ENCODE peak calls at places on chromosome 9, in four cellular contexts. U is HL-60, K is K562, I is GM12878. G is an unnamed sample.

GRCh38 chr9:109493648-109494047 is 4.5 kb downstream of the PTPN3 start:
- DNase-seq in U (no peak), K (no peak), I (no peak), G (no peak)

GRCh38 chr9:13020141-13020540 is 245.3 kb downstream of the LURAP1L start:
- DNase-seq in U (no peak), K (no peak), I (no peak), G (no peak)

GRCh38 chr9:84293001-84293798 is 47.4 kb downstream of the SLC28A3 start:
- DNase-seq in U (peak), K (no peak), I (peak), G (no peak)

GRCh38 chr9:76818271-76818670 is 54.0 kb downstream of the PCA3 start:
- DNase-seq in U (no peak), K (peak), I (no peak), G (no peak)

GRCh38 chr9:98877211-98877730 is 66.4 kb upstream of the COL15A1 start:
- DNase-seq in U (no peak), K (no peak), I (no peak), G (no peak)

GRCh38 chr9:93675336-93676150 is 99.2 kb downstream of the PHF2 start:
- DNase-seq in U (no peak), K (no peak), I (no peak), G (no peak)

GRCh38 chr9:133991211-133991921 is 758 bp downstream of the VAV2 start:
- DNase-seq in U (peak), K (no peak), I (no peak), G (no peak)

GRCh38 chr9:115633099-115633498 is 515.1 kb upstream of the TNC start:
- DNase-seq in U (no peak), K (no peak), I (no peak), G (no peak)

GRCh38 chr9:112858625-112859147 is 32.0 kb downstream of the SLC46A2 start:
- DNase-seq in U (peak), K (no peak), I (peak), G (peak)

GRCh38 chr9:71936066-71936465 is 24.6 kb downstream of the C9orf85 start:
- DNase-seq in U (no peak), K (no peak), I (no peak), G (no peak)

GRCh38 chr9:69555802-69556201 is 116.4 kb downstream of the APBA1 start:
- DNase-seq in U (no peak), K (no peak), I (no peak), G (no peak)

GRCh38 chr9:4272141-4272540 is 27.7 kb downstream of the GLIS3 start:
- DNase-seq in U (no peak), K (no peak), I (no peak), G (no peak)

GRCh38 chr9:110105107-110105506 is 102.9 kb downstream of the C9orf152 start:
- DNase-seq in U (no peak), K (no peak), I (no peak), G (no peak)

GRCh38 chr9:133403766-133404439 is 13.9 kb downstream of the REXO4 start:
- DNase-seq in U (no peak), K (peak), I (no peak), G (peak)

GRCh38 chr9:135309763-135310125 is 169.8 kb upstream of the PPP1R26 start:
- DNase-seq in U (no peak), K (no peak), I (no peak), G (no peak)

GRCh38 chr9:105973811-105974407 is 279.6 kb downstream of the TMEM38B start:
- DNase-seq in U (no peak), K (no peak), I (no peak), G (no peak)

GRCh38 chr9:108865037-108865436 is 3.0 kb downstream of the ACTL7A start:
- DNase-seq in U (no peak), K (no peak), I (no peak), G (no peak)

GRCh38 chr9:131418143-131419028 is 24.5 kb downstream of the PRRC2B start:
- DNase-seq in U (no peak), K (no peak), I (no peak), G (no peak)

GRCh38 chr9:93305497-93306020 is 121.6 kb downstream of the WNK2 start:
- DNase-seq in U (no peak), K (no peak), I (no peak), G (no peak)

GRCh38 chr9:118316831-118317230 is 612.6 kb downstream of the TLR4 start:
- DNase-seq in U (no peak), K (no peak), I (no peak), G (no peak)

GRCh38 chr9:16870606-16871357 is at the start of gene BNC2:
- DNase-seq in U (no peak), K (no peak), I (no peak), G (peak)

DNA sequence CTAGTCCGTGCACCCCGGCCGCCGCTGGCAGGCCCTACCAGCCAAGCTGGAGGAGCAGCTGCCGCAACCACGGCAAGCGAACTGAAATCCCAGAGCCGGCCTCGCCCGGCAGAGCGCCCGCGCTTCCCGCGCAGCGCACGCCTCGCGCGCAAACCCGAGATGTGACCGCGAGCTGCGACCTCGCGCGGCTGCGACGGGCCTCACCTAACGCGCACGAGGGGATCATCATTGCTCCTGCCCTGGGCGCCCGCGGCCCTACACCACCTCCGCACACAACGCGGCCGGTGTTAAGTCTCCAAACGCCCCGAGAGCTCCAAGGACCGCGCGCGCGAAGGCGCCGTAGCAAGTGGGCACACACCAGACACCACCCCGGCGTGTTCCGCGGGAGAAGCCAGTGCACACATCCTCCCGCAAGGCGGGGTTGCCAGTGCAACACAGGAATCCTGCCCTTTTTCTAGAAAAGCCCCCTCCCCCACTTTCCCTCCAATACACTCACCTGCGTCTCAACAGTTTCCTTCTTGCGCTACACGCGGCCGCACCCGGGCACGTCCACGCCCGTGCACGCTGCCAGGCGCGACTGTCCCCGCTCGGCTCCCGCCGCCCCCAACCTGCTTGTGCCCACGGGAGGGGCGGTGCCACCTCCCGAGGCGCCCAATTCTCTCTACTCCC is 5.2 kb downstream of the ELAVL2 start:
- DNase-seq in U (no peak), K (no peak), I (no peak), G (no peak)
- TF ChIP-seq POLR2AphosphoS5 in U (no peak), K (no peak), I (no peak), G (no peak)

GRCh38 chr9:100674419-100675122 is 96.7 kb downstream of the CAVIN4 start:
- DNase-seq in U (peak), K (no peak), I (no peak), G (no peak)
- TF ChIP-seq SPI1 in U (no peak), K (no peak), I (no peak), G (no peak)

DNA sequence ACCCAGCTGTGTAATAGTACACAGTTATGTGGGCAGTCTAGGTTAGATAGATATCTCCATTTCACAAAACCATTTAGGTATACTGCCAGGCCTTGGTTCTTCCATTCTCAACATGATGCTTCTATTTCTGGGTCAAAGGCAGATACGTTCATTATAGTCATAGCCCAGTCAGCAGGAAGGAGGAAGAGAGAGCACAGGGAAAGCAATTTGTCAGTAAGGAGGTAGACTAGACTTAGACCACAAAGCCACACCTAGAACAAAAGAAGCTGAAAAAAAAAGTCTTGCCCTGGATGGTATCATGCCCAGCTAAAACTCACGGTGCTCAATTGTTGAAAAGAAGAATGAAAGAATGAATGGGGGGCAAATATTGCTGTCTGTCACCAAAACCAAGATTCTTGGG is 7.6 kb downstream of the INVS start:
- DNase-seq in U (no peak), K (no peak), I (no peak), G (no peak)
- TF ChIP-seq POLR2AphosphoS5 in U (no peak), K (no peak), I (no peak), G (no peak)

DNA sequence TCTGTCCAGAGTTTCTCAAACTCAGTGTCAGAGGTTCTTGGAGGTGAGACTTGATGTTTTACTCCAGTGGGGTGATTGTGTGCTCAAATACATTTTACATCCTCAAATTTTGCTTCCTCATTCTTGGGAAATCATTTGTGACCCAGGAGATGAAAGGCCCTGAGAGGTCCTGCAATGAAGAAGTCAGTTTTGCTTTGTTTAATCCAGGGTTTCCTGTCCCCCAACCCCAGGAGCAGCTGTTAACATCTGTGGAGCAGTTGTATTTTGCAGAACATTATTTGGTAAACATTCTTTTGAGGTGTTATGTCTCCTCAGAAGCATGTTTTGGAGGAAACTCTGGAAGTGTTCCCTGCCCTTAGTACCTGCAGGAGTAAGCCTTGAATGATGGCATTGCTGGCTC is 59.8 kb downstream of the DAB2IP start:
- DNase-seq in U (no peak), K (no peak), I (no peak), G (no peak)
- TF ChIP-seq SPI1 in U (no peak), K (no peak), I (no peak), G (no peak)

DNA sequence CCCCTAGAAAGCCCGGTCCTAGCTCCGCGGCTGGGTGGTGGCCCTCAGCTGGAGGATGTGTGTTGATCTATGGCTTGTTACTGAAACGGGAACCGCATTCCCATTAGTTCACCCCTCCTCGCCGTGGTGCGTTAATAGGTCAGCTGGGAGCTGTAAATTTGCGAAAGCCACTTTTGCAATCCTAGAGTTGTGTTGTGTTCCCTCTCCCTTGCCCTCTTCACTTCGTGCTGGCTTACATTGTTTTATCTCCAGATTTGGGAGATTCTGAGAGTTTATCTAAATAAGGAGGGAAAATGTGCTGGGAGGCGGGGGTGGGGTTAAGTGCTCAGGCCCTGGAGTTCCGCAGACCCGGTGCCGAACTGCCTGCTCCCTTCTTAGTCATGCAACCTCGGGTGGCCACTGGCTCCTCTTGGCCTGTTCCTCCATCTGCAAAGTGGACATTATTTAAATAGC is 62.8 kb downstream of the HMCN2 start:
- DNase-seq in U (no peak), K (no peak), I (no peak), G (no peak)
- TF ChIP-seq POLR2AphosphoS5 in U (no peak), K (no peak), I (no peak), G (no peak)

GRCh38 chr9:121783126-121783522 is 131.7 kb downstream of the DAB2IP start:
- DNase-seq in U (no peak), K (no peak), I (no peak), G (no peak)

GRCh38 chr9:121781143-121781542 is 129.7 kb downstream of the DAB2IP start:
- DNase-seq in U (no peak), K (no peak), I (no peak), G (no peak)

GRCh38 chr9:121781701-121782464 is 130.4 kb downstream of the DAB2IP start:
- DNase-seq in U (no peak), K (no peak), I (no peak), G (no peak)

GRCh38 chr9:121783523-121784507 is 132.4 kb downstream of the DAB2IP start:
- DNase-seq in U (no peak), K (no peak), I (no peak), G (no peak)

DNA sequence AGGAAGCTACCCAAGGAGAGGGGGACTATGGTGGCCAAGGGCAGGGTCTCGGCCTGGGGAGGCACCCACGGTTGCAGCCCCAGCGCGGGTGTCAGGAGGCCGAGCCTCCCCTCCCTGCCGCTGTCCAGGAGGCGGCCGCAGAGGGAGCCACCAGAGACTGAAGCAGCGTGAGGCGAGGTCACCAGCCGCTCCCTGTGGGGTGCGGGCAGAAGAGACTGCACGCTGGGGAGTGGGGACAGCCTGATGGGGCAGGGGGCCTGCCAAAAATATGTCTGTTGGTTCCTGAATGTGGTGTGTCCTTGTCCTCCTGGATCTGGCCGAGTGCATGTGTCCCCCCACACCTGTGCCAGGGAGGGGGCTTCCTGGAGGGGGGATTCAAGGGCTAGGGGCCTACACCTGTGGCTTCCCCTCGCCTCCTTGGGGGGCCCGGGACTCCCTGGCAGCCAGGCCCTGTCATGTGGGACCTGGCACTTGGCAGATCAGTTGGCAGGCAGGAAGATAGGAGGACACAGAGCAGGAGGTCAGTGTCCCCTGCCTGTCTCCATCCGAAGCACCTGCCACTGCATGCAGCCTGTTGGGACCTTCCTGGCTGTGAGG is 131.2 kb downstream of the DAB2IP start:
- DNase-seq in U (no peak), K (no peak), I (no peak), G (no peak)
- TF ChIP-seq SPI1 in U (no peak), K (no peak), I (no peak), G (no peak)

G was measured in GM12891.